ENCODE peak calls at places on chromosomes 11 and 22, in four cellular contexts. One of them, this sample, is unnamed.

GRCh38 chr11:76120513-76121081 is 85.7 kb downstream of the WNT11 start:
- DNase-seq in mammary epithelial cell: no peak
- DNase-seq in fibroblast of gingiva: peak
- DNase-seq in left cardiac atrium: no peak
- DNase-seq in this sample: no peak

GRCh38 chr11:77019976-77020591 is 14.1 kb upstream of the B3GNT6 start:
- DNase-seq in mammary epithelial cell: peak
- DNase-seq in fibroblast of gingiva: no peak
- DNase-seq in left cardiac atrium: no peak
- DNase-seq in this sample: peak

GRCh38 chr11:73283316-73284035 is 11.3 kb downstream of the P2RY6 start:
- DNase-seq in mammary epithelial cell: peak
- DNase-seq in fibroblast of gingiva: no peak
- DNase-seq in left cardiac atrium: peak
- DNase-seq in this sample: no peak

GRCh38 chr11:877565-877964 is 33.0 kb downstream of the CHID1 start:
- DNase-seq in mammary epithelial cell: no peak
- DNase-seq in fibroblast of gingiva: no peak
- DNase-seq in left cardiac atrium: no peak
- DNase-seq in this sample: peak

GRCh38 chr11:72778535-72779494 is 15.0 kb downstream of the STARD10 start:
- DNase-seq in mammary epithelial cell: no peak
- DNase-seq in fibroblast of gingiva: no peak
- DNase-seq in left cardiac atrium: no peak
- DNase-seq in this sample: no peak

GRCh38 chr22:31291716-31292644 is at the start of gene PIK3IP1:
- DNase-seq in mammary epithelial cell: peak
- DNase-seq in fibroblast of gingiva: peak
- DNase-seq in left cardiac atrium: peak
- DNase-seq in this sample: peak

GRCh38 chr11:15161746-15162145 is 47.0 kb downstream of the INSC start:
- DNase-seq in mammary epithelial cell: no peak
- DNase-seq in fibroblast of gingiva: no peak
- DNase-seq in left cardiac atrium: no peak
- DNase-seq in this sample: no peak

GRCh38 chr11:109486129-109486528 is 64.1 kb downstream of the C11orf87 start:
- DNase-seq in mammary epithelial cell: no peak
- DNase-seq in fibroblast of gingiva: no peak
- DNase-seq in left cardiac atrium: no peak
- DNase-seq in this sample: no peak

GRCh38 chr22:19085233-19086043 is 36.8 kb downstream of the DGCR2 start:
- DNase-seq in mammary epithelial cell: peak
- DNase-seq in fibroblast of gingiva: peak
- DNase-seq in left cardiac atrium: no peak
- DNase-seq in this sample: peak

GRCh38 chr22:45496451-45496941 is 6.2 kb upstream of the FBLN1 start:
- DNase-seq in mammary epithelial cell: no peak
- DNase-seq in fibroblast of gingiva: no peak
- DNase-seq in left cardiac atrium: no peak
- DNase-seq in this sample: no peak

GRCh38 chr11:34492806-34493414 is 20.7 kb downstream of the ELF5 start:
- DNase-seq in mammary epithelial cell: peak
- DNase-seq in fibroblast of gingiva: peak
- DNase-seq in left cardiac atrium: peak
- DNase-seq in this sample: peak

GRCh38 chr11:15819679-15820286 is 536.6 kb downstream of the SOX6 start:
- DNase-seq in mammary epithelial cell: peak
- DNase-seq in fibroblast of gingiva: peak
- DNase-seq in left cardiac atrium: peak
- DNase-seq in this sample: peak

GRCh38 chr22:24806663-24807001 is 621 bp downstream of the SGSM1 start:
- DNase-seq in mammary epithelial cell: no peak
- DNase-seq in fibroblast of gingiva: no peak
- DNase-seq in left cardiac atrium: peak
- DNase-seq in this sample: no peak

GRCh38 chr11:44861829-44862545 is 88.7 kb downstream of the TP53I11 start:
- DNase-seq in mammary epithelial cell: peak
- DNase-seq in fibroblast of gingiva: peak
- DNase-seq in left cardiac atrium: peak
- DNase-seq in this sample: peak

GRCh38 chr22:27219036-27219435 is 561.6 kb downstream of the MIAT start:
- DNase-seq in mammary epithelial cell: no peak
- DNase-seq in fibroblast of gingiva: no peak
- DNase-seq in left cardiac atrium: no peak
- DNase-seq in this sample: no peak

GRCh38 chr11:25766332-25767015 is 565.5 kb upstream of the ANO3 start:
- DNase-seq in mammary epithelial cell: no peak
- DNase-seq in fibroblast of gingiva: no peak
- DNase-seq in left cardiac atrium: no peak
- DNase-seq in this sample: no peak

GRCh38 chr11:124758355-124759267 is 3.5 kb downstream of the ESAM start:
- DNase-seq in mammary epithelial cell: peak
- DNase-seq in fibroblast of gingiva: peak
- DNase-seq in left cardiac atrium: peak
- DNase-seq in this sample: peak

GRCh38 chr11:12253843-12254281 is 123.5 kb upstream of the PARVA start:
- DNase-seq in mammary epithelial cell: no peak
- DNase-seq in fibroblast of gingiva: no peak
- DNase-seq in left cardiac atrium: peak
- DNase-seq in this sample: no peak

GRCh38 chr22:49826603-49827306 is 918 bp downstream of the BRD1 start:
- DNase-seq in mammary epithelial cell: peak
- DNase-seq in fibroblast of gingiva: peak
- DNase-seq in left cardiac atrium: peak
- DNase-seq in this sample: peak

GRCh38 chr11:97118756-97119155 is 728.9 kb downstream of the JRKL start:
- DNase-seq in mammary epithelial cell: no peak
- DNase-seq in fibroblast of gingiva: no peak
- DNase-seq in left cardiac atrium: no peak
- DNase-seq in this sample: no peak

GRCh38 chr11:47259178-47259977 is 1.6 kb downstream of the NR1H3 start:
- DNase-seq in mammary epithelial cell: no peak
- DNase-seq in fibroblast of gingiva: no peak
- DNase-seq in left cardiac atrium: no peak
- DNase-seq in this sample: peak

GRCh38 chr11:19502691-19503253 is 209.9 kb upstream of the NAV2 start:
- DNase-seq in mammary epithelial cell: no peak
- DNase-seq in fibroblast of gingiva: no peak
- DNase-seq in left cardiac atrium: no peak
- DNase-seq in this sample: no peak

GRCh38 chr22:47162865-47163264 is 400.4 kb downstream of the TBC1D22A start:
- DNase-seq in mammary epithelial cell: no peak
- DNase-seq in fibroblast of gingiva: no peak
- DNase-seq in left cardiac atrium: no peak
- DNase-seq in this sample: no peak